ENCODE peak calls at places on chromosome 11, in eight cellular contexts. N is H1, R is A549, F is HCT116, P is K562, L is HepG2, H is GM12878, U is NB4. W is an unnamed sample.

GRCh38 chr11:43788394-43788793 is 92.2 kb upstream of the ALKBH3 start:
- DNase-seq in N (no peak), H (no peak), L (no peak), P (no peak), F (no peak), R (no peak), U (peak), W (peak)

GRCh38 chr11:36365937-36366336 is 69.8 kb downstream of the PRR5L start:
- DNase-seq in R (no peak), F (no peak), L (no peak), N (no peak), H (no peak), P (no peak), U (peak), W (no peak)

GRCh38 chr11:69284081-69284511 is 9.9 kb upstream of the MYEOV start:
- DNase-seq in L (no peak), H (no peak), U (no peak), P (no peak), R (no peak), N (no peak), F (no peak), W (no peak)

GRCh38 chr11:130633466-130633865 is 185.0 kb downstream of the ADAMTS15 start:
- DNase-seq in L (no peak), H (no peak), F (no peak), P (no peak), R (no peak), U (no peak), N (no peak), W (no peak)

GRCh38 chr11:117366183-117366582 is 38.5 kb downstream of the CEP164 start:
- DNase-seq in P (no peak), N (no peak), L (no peak), H (no peak), R (peak), U (no peak), F (no peak), W (no peak)

GRCh38 chr11:5204787-5205186 is 4.3 kb upstream of the OR51V1 start:
- DNase-seq in L (peak), P (peak), H (no peak), N (peak), F (peak), U (peak), R (peak), W (peak)

GRCh38 chr11:47400813-47401279 is 7.5 kb upstream of the SLC39A13 start:
- DNase-seq in F (no peak), R (no peak), P (peak), L (no peak), N (no peak), H (peak), U (peak), W (no peak)

GRCh38 chr11:12195773-12196172 is 85.4 kb downstream of the MICAL2 start:
- DNase-seq in H (no peak), N (no peak), F (no peak), P (peak), L (no peak), U (peak), R (no peak), W (no peak)

GRCh38 chr11:4030197-4030596 is 64.4 kb upstream of the RRM1 start:
- DNase-seq in F (no peak), L (no peak), N (no peak), P (no peak), R (no peak), U (no peak), H (no peak), W (no peak)

GRCh38 chr11:92099183-92099582 is 125.4 kb upstream of the FAT3 start:
- DNase-seq in H (no peak), L (no peak), N (no peak), F (no peak), R (no peak), U (no peak), P (no peak), W (no peak)
- TF ChIP-seq MAX in H (no peak), L (no peak), N (no peak), F (no peak), R (no peak), U (no peak), P (no peak), W (no peak)

GRCh38 chr11:128695539-128696221 is 1.8 kb downstream of the FLI1 start:
- DNase-seq in H (no peak), F (no peak), N (no peak), L (no peak), P (no peak), R (no peak), U (peak), W (no peak)
- TF ChIP-seq POLR2A in H (no peak), F (no peak), N (no peak), L (no peak), P (no peak), R (no peak), U (peak), W (peak)

GRCh38 chr11:33777906-33778305 is 3.6 kb upstream of the FBXO3 start:
- DNase-seq in L (no peak), P (no peak), N (no peak), H (no peak), U (no peak), F (no peak), R (no peak), W (no peak)

GRCh38 chr11:33775832-33776231 is 1.5 kb upstream of the FBXO3 start:
- DNase-seq in L (no peak), N (no peak), U (no peak), P (no peak), H (peak), F (no peak), R (no peak), W (no peak)

GRCh38 chr11:33778682-33779081 is 4.4 kb upstream of the FBXO3 start:
- DNase-seq in R (no peak), H (no peak), P (no peak), L (no peak), N (no peak), U (no peak), F (no peak), W (no peak)

GRCh38 chr11:33775064-33775807 is 916 bp upstream of the FBXO3 start:
- DNase-seq in F (no peak), N (no peak), L (no peak), R (no peak), H (no peak), P (no peak), U (no peak), W (no peak)

DNA sequence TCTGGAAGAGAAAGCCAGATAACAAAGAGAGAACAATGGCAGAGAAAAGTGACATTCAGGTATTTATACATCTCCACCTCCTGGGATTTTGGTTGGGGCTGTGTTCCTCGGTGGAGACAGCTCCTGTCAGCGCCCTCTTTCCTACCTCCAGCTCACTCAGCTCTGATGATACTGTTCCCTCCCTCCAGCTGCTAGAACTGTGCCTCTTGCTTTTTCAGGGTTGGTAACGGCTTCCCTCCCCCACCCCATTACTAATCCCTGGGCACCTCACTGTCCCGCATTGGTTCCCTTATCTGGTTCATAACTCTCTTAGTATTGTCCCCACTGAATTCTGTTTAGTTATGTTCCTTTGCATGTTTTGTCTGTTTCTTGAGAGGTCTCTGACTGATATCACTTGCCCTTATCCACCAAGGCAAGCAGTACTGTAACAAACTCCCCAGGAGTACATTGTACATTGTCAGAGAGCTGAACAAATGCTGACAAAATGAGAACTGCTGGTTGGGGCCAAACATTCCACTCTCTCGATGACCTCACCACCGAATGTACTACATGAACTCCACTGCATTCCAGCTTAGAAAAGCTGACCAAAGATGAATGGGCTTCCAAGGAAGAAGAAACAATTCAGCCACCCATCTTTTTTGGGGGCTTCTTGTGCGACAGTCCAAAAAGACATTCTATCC is 5.7 kb upstream of the FBXO3 start:
- DNase-seq in F (no peak), U (no peak), H (no peak), P (no peak), L (peak), R (no peak), N (no peak), W (no peak)
- TF ChIP-seq MAX in F (no peak), U (no peak), H (no peak), P (no peak), L (no peak), R (no peak), N (no peak), W (no peak)

DNA sequence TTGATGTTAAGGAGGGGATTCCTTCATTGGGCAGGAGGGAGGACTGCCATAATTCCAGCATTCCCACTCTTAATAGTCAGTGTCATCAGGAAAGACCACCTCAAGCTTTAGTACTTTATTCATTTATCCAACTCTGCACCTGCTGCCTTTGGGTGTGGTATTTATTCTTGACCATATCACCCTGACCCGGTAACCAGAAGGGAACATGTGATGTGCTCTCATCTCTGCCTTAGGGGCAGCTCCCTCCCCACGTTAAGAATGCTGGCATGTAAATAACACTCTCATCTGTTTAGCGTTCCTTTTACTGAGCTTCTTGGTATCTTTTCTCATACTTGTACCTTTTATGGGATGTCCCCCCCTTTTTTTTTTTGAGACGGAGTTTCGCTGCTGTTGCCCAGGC is 7.7 kb downstream of the CAT start:
- DNase-seq in H (no peak), N (no peak), L (no peak), F (no peak), R (no peak), P (peak), U (no peak), W (no peak)
- TF ChIP-seq POLR2A in H (no peak), N (no peak), L (no peak), F (no peak), R (no peak), P (no peak), U (no peak), W (no peak)

DNA sequence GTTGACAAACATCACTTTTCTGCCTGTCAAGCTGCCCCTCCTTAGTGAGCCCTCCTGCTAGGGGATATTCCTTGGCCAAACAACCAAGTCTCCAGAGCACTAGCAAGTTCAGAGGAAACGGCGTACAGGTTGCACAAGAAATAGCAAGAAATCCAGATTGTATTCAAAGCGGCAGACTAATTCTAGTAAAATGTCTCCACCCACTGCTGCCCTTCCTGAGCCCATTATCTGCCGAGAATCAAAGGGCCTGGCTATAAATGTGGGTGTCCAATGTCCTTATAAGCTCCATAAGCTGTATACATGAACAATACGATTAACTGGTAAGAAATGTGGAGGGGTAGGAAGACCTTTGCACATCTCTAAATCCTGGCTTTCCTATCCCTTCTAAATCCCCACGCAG is 44.0 kb upstream of the AKIP1 start:
- DNase-seq in P (no peak), N (no peak), F (no peak), H (no peak), U (no peak), L (no peak), R (no peak), W (no peak)
- TF ChIP-seq MAX in P (no peak), N (no peak), F (no peak), H (no peak), U (no peak), L (no peak), R (no peak), W (no peak)

GRCh38 chr11:76783294-76783900 is at the start of gene TSKU:
- DNase-seq in R (peak), F (no peak), H (no peak), L (no peak), U (no peak), P (peak), N (no peak), W (no peak)
- TF ChIP-seq POLR2A in R (peak), F (peak), H (no peak), L (no peak), U (peak), P (no peak), N (peak), W (peak)

W was measured in endothelial cell of umbilical vein.